ENCODE peak calls at places on chromosomes 1 and 21, in nine cellular contexts. M is NCI-H1092 treated with DMSO at 0.1 percent for 48 hours; U is mucosa of descending colon; P is GDM1; H is HEK293T; G is NCI-H1436; F is activated T-cell treated with anti-CD3 and anti-CD28 coated beads, Interleukin-2, amount 50 U/mL, for 4 hours; Q is T-helper 1 cell; J is IMR-90. K is an unnamed sample.

GRCh38 chr1:29180497-29181412 is 945 bp downstream of the SRSF4 start:
- DNase-seq in M (peak; percentile 28), U (no peak), P (no peak), H (no peak), G (no peak), F (no peak), Q (no peak), J (no peak), K (peak; percentile 47)

GRCh38 chr1:170290226-170290625 is 144.5 kb downstream of the NTMT2 start:
- DNase-seq in M (no peak), U (no peak), P (no peak), H (no peak), G (no peak), F (no peak), Q (no peak), J (no peak), K (no peak)

GRCh38 chr1:17235135-17235880 is 13.6 kb upstream of the PADI3 start:
- DNase-seq in M (no peak), U (no peak), P (no peak), H (no peak), G (no peak), F (no peak), Q (no peak), J (no peak), K (no peak)

GRCh38 chr1:226708342-226708780 is 30.7 kb downstream of the ITPKB start:
- DNase-seq in M (peak; percentile 17), U (no peak), P (no peak), H (no peak), G (no peak), F (no peak), Q (no peak), J (peak; percentile 92), K (no peak)

GRCh38 chr1:58596631-58597052 is 19.6 kb upstream of the TACSTD2 start:
- DNase-seq in M (no peak), U (no peak), P (no peak), H (no peak), G (no peak), F (no peak), Q (no peak), J (no peak), K (no peak)

GRCh38 chr1:199020904-199021303 is 382.1 kb downstream of the PTPRC start:
- DNase-seq in M (no peak), U (no peak), P (peak; percentile 53), H (no peak), G (no peak), F (no peak), Q (no peak), J (no peak), K (no peak)

GRCh38 chr1:227924838-227925574 is 22.7 kb downstream of the WNT9A start:
- DNase-seq in M (no peak), U (peak; percentile 42), P (no peak), H (no peak), G (no peak), F (no peak), Q (no peak), J (no peak), K (no peak)

GRCh38 chr1:54362881-54363340 is 43.3 kb downstream of the SSBP3 start:
- DNase-seq in M (no peak), U (no peak), P (no peak), H (no peak), G (no peak), F (no peak), Q (no peak), J (peak; percentile 33), K (no peak)

GRCh38 chr1:50156241-50157010 is 47.7 kb downstream of the ELAVL4 start:
- DNase-seq in M (no peak), U (no peak), P (no peak), H (no peak), G (no peak), F (no peak), Q (no peak), J (no peak), K (no peak)

GRCh38 chr1:84386716-84387479 is 11.4 kb upstream of the DNASE2B start:
- DNase-seq in M (no peak), U (no peak), P (no peak), H (no peak), G (no peak), F (no peak), Q (no peak), J (no peak), K (no peak)

GRCh38 chr1:204730826-204731459 is 45.4 kb upstream of the LRRN2 start:
- DNase-seq in M (no peak), U (no peak), P (no peak), H (no peak), G (peak; percentile 26), F (no peak), Q (no peak), J (no peak), K (no peak)

GRCh38 chr21:38384246-38384576 is 114.1 kb downstream of the ERG start:
- DNase-seq in M (no peak), U (no peak), P (no peak), H (no peak), G (no peak), F (no peak), Q (no peak), J (no peak), K (no peak)

GRCh38 chr1:44571712-44572571 is 102.3 kb downstream of the TMEM53 start:
- DNase-seq in M (peak; percentile 34), U (no peak), P (no peak), H (peak; percentile 55), G (peak; percentile 18), F (no peak), Q (no peak), J (no peak), K (no peak)

GRCh38 chr1:176639136-176639535 is 176.2 kb downstream of the PAPPA2 start:
- DNase-seq in M (no peak), U (no peak), P (no peak), H (no peak), G (no peak), F (no peak), Q (no peak), J (no peak), K (no peak)

GRCh38 chr1:153547560-153548551 is 1.2 kb downstream of the S100A3 start:
- DNase-seq in M (no peak), U (no peak), P (no peak), H (no peak), G (no peak), F (no peak), Q (no peak), J (no peak), K (no peak)

GRCh38 chr1:30760596-30761311 is 3.2 kb upstream of the LAPTM5 start:
- DNase-seq in M (no peak), U (peak; percentile 60), P (no peak), H (no peak), G (no peak), F (no peak), Q (no peak), J (no peak), K (no peak)

GRCh38 chr1:115807723-115808122 is 33.2 kb downstream of the NHLH2 start:
- DNase-seq in M (peak; percentile 57), U (no peak), P (peak; percentile 51), H (peak; percentile 70), G (peak; percentile 3), F (peak; percentile 8), Q (peak; percentile 24), J (peak; percentile 66), K (peak; percentile 51)

GRCh38 chr1:119655160-119655559 is 7.1 kb upstream of the ZNF697 start:
- DNase-seq in M (no peak), U (no peak), P (no peak), H (no peak), G (no peak), F (no peak), Q (no peak), J (peak; percentile 28), K (no peak)

GRCh38 chr1:3321559-3322439 is 132.7 kb upstream of the ARHGEF16 start:
- DNase-seq in M (no peak), U (no peak), P (no peak), H (peak; percentile 57), G (no peak), F (no peak), Q (no peak), J (no peak), K (no peak)

GRCh38 chr21:27565418-27565817 is 598.5 kb upstream of the ADAMTS5 start:
- DNase-seq in M (no peak), U (no peak), P (no peak), H (no peak), G (no peak), F (no peak), Q (no peak), J (no peak), K (no peak)

GRCh38 chr1:19044975-19045831 is 88.7 kb upstream of the IFFO2 start:
- DNase-seq in M (no peak), U (peak; percentile 42), P (no peak), H (no peak), G (no peak), F (no peak), Q (no peak), J (peak; percentile 17), K (no peak)

GRCh38 chr1:66642992-66643391 is 109.0 kb downstream of the SGIP1 start:
- DNase-seq in M (no peak), U (no peak), P (no peak), H (no peak), G (no peak), F (no peak), Q (no peak), J (peak; percentile 27), K (no peak)

GRCh38 chr1:168428063-168428731 is 115.6 kb downstream of the XCL2 start:
- DNase-seq in M (no peak), U (no peak), P (no peak), H (no peak), G (no peak), F (no peak), Q (no peak), J (no peak), K (no peak)

GRCh38 chr1:228930479-228930957 is 195.2 kb downstream of the RHOU start:
- DNase-seq in M (no peak), U (no peak), P (no peak), H (no peak), G (no peak), F (no peak), Q (no peak), J (no peak), K (no peak)

GRCh38 chr1:155207578-155208405 is at the start of gene THBS3:
- DNase-seq in M (peak; percentile 60), U (peak; percentile 65), P (no peak), H (no peak), G (peak; percentile 70), F (no peak), Q (no peak), J (peak; percentile 12), K (peak; percentile 31)

GRCh38 chr1:147890177-147890790 is 12.3 kb upstream of the GJA8 start:
- DNase-seq in M (peak; percentile 35), U (peak; percentile 57), P (peak; percentile 4), H (peak; percentile 86), G (peak; percentile 25), F (peak; percentile 45), Q (peak; percentile 43), J (peak; percentile 29), K (peak; percentile 53)

GRCh38 chr1:230242317-230242716 is 175.3 kb downstream of the GALNT2 start:
- DNase-seq in M (no peak), U (no peak), P (no peak), H (no peak), G (no peak), F (no peak), Q (no peak), J (no peak), K (no peak)